ENCODE peak calls at places on chromosomes 2 and 18, in seven cellular contexts. O, S, I, Z, E, H and G are unnamed samples. For H3K9me3 and H3K4me1, the result is how much of the 10 kb centered on the place peaks cover.

GRCh38 chr2:208820289-208820688 is 413.7 kb downstream of the PTH2R start:
- DNase-seq in E (no peak), S (no peak), I (no peak), O (no peak), Z (no peak), H (no peak), G (no peak)

GRCh38 chr2:108139521-108139920 is 100.2 kb upstream of the SULT1C3 start:
- DNase-seq in Z (no peak), E (peak), S (no peak), I (no peak), O (peak), H (no peak), G (no peak)

GRCh38 chr2:204665244-204665643 is 120.0 kb downstream of the PARD3B start:
- DNase-seq in H (no peak), Z (no peak), S (no peak), O (peak), I (no peak), E (peak), G (no peak)

GRCh38 chr2:28333606-28334526 is 58.8 kb upstream of the FOSL2 start:
- DNase-seq in H (no peak), O (no peak), I (no peak), Z (no peak), E (peak), S (peak), G (no peak)

GRCh38 chr2:13193075-13193474 is 476.3 kb downstream of the TRIB2 start:
- DNase-seq in O (peak), I (no peak), H (no peak), E (no peak), S (no peak), Z (no peak), G (peak)

GRCh38 chr18:63928331-63928730 is 20.6 kb downstream of the SERPINB10 start:
- DNase-seq in I (no peak), H (no peak), S (no peak), Z (no peak), E (no peak), O (no peak), G (no peak)

GRCh38 chr2:232365621-232366321 is 12.8 kb upstream of the ALPP start:
- DNase-seq in O (peak), E (peak), S (no peak), Z (no peak), H (no peak), I (no peak), G (peak)

GRCh38 chr2:68185541-68186164 is 28.0 kb downstream of the PNO1 start:
- DNase-seq in S (no peak), H (peak), O (peak), E (peak), Z (no peak), I (peak), G (peak)

GRCh38 chr2:3229221-3229620 is 148.4 kb downstream of the EIPR1 start:
- DNase-seq in O (no peak), E (peak), Z (no peak), S (no peak), H (no peak), I (no peak), G (no peak)
- H3K9me3 ChIP-seq in O (under half), E (under half), Z (under half), S (under half), H (under half), I (under half), G (under half)

DNA sequence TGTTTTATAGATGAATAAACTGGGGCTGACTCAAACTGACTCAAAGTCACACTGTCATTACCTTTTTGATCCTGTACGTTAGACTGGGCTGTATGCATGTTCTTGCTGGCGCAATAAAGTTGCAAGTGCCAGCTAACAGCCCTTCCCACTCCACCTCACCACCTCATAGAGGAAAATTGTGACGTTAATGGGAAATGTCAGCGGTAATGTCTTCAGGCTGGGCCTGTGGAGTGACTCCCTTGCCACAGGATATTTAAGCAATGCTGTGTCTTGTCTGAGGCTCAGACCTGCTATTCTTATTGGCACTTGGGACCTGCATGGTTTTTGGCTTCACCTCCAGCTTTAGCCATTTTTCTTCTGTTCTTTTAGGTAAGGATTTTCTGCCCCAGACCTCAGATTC is 25.2 kb upstream of the CASP10 start:
- DNase-seq in Z (no peak), O (peak), I (peak), E (no peak), S (no peak), H (no peak), G (no peak)
- H3K4me1 ChIP-seq in Z (under half), O (under half), I (under half), E (under half), S (under half), H (under half), G (under half)

GRCh38 chr2:112645396-112646101 is at the start of gene SLC20A1:
- DNase-seq in Z (peak), H (peak), O (peak), E (peak), S (peak), I (peak), G (peak)
- TF ChIP-seq CTCF in Z (no peak), H (no peak), O (peak), E (peak), S (no peak), I (no peak), G (peak)

GRCh38 chr2:103594823-103595222 is 833.0 kb downstream of the TMEM182 start:
- DNase-seq in E (no peak), H (no peak), Z (no peak), S (no peak), O (no peak), I (no peak), G (no peak)
- H3K9me3 ChIP-seq in E (under half), H (under half), Z (under half), S (under half), O (under half), I (under half), G (under half)

DNA sequence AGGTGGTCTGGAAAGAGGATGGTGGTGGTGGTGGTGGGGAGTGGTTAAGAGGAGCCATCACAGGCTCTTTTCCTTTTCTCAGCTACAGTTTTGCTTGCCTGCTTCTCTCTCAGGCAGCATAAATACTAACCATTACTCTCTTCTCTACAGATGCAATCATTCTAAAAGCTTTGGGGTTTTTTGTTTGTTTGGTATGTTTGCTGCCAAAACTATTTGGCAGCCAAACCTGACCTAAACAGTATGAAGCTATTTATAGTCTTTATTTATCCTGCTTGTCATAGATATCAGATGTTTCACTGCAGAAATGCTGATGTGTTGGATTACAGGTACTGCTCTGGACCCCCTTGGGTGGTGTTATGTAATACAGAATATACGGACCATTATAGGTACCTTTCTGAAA is 15.3 kb downstream of the SIX3 start:
- DNase-seq in E (no peak), S (no peak), I (no peak), H (no peak), Z (no peak), O (no peak), G (no peak)
- H3K4me1 ChIP-seq in E (under half), S (under half), I (under half), H (under half), Z (under half), O (under half), G (under half)

GRCh38 chr2:209918251-209918650 is 84.2 kb upstream of the RPE start:
- DNase-seq in E (peak), I (no peak), Z (no peak), S (no peak), O (no peak), H (no peak), G (no peak)
- TF ChIP-seq CTCF in E (no peak), I (no peak), Z (no peak), S (no peak), O (no peak), H (no peak), G (no peak)

GRCh38 chr18:78900938-78901909 is 78.4 kb upstream of the SALL3 start:
- DNase-seq in O (no peak), S (no peak), E (no peak), Z (no peak), I (no peak), H (peak), G (no peak)
- H3K9me3 ChIP-seq in O (under half), S (under half), E (under half), Z (under half), I (under half), H (under half), G (under half)

DNA sequence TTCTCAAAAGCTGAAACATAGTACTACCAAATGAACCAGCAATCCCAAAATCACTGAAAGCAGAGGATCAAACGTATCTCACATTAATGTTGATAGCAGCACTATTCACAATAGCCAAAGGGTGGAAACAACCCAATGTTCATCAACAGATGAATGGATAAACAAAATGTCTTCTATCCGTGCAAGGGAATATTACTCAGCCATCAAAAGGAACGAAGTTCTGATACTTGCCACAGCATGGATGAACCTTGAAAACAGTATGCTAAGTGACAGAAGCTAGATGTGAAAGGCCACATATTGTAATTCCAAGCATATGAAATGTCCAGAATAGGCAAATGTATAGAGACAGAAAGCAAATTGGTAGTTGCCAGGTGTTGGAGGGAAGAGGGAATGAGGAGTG is 57.0 kb upstream of the CHMP1B start:
- DNase-seq in E (no peak), S (no peak), I (no peak), Z (no peak), O (no peak), H (no peak), G (no peak)
- H3K4me1 ChIP-seq in E (under half), S (under half), I (under half), Z (under half), O (under half), H (under half), G (under half)